ENCODE peak calls at places on chromosomes 2 and 18, in six cellular contexts. W, Y, N, A, T and D are unnamed samples.

GRCh38 chr2:6423944-6424343 is 441.8 kb downstream of the CMPK2 start:
- DNase-seq in W (peak), Y (no peak), N (no peak), A (no peak), T (no peak), D (no peak)

GRCh38 chr2:223923976-223924375 is 21.2 kb downstream of the WDFY1 start:
- DNase-seq in W (no peak), Y (no peak), N (no peak), A (no peak), T (no peak), D (no peak)

GRCh38 chr2:39514825-39515224 is 77.7 kb upstream of the MAP4K3 start:
- DNase-seq in W (no peak), Y (no peak), N (no peak), A (no peak), T (no peak), D (no peak)

GRCh38 chr18:26376106-26376505 is 149.9 kb downstream of the TAF4B start:
- DNase-seq in W (no peak), Y (no peak), N (no peak), A (no peak), T (no peak), D (no peak)

GRCh38 chr2:240593026-240593702 is 6.6 kb downstream of the CAPN10 start:
- DNase-seq in W (no peak), Y (no peak), N (no peak), A (no peak), T (peak), D (peak)

GRCh38 chr2:152421521-152422367 is 86.8 kb downstream of the FMNL2 start:
- DNase-seq in W (peak), Y (no peak), N (peak), A (peak), T (no peak), D (no peak)

GRCh38 chr18:5444269-5444668 is 99.5 kb downstream of the EPB41L3 start:
- DNase-seq in W (no peak), Y (no peak), N (no peak), A (no peak), T (no peak), D (no peak)

GRCh38 chr2:119718391-119719260 is 39.6 kb downstream of the TMEM177 start:
- DNase-seq in W (no peak), Y (no peak), N (no peak), A (no peak), T (no peak), D (no peak)

GRCh38 chr18:61735564-61736102 is 157.2 kb downstream of the RNF152 start:
- DNase-seq in W (no peak), Y (no peak), N (no peak), A (no peak), T (no peak), D (no peak)

GRCh38 chr2:109253216-109253615 is 124.2 kb downstream of the SH3RF3 start:
- DNase-seq in W (no peak), Y (no peak), N (no peak), A (no peak), T (no peak), D (no peak)

GRCh38 chr2:73238976-73239375 is 4.9 kb downstream of the CCT7 start:
- DNase-seq in W (no peak), Y (no peak), N (no peak), A (no peak), T (no peak), D (no peak)

GRCh38 chr2:10658041-10658913 is 31.5 kb downstream of the NOL10 start:
- DNase-seq in W (no peak), Y (no peak), N (peak), A (no peak), T (no peak), D (no peak)

GRCh38 chr18:75480487-75480886 is 53.0 kb upstream of the SMIM21 start:
- DNase-seq in W (no peak), Y (no peak), N (no peak), A (no peak), T (no peak), D (no peak)

GRCh38 chr2:214591359-214591758 is 180.5 kb downstream of the VWC2L start:
- DNase-seq in W (peak), Y (no peak), N (no peak), A (no peak), T (no peak), D (no peak)

GRCh38 chr2:170771049-170771937 is 1.1 kb downstream of the ERICH2 start:
- DNase-seq in W (peak), Y (no peak), N (no peak), A (no peak), T (no peak), D (no peak)

GRCh38 chr2:227191367-227191766 is 26.9 kb downstream of the COL4A3 start:
- DNase-seq in W (no peak), Y (no peak), N (no peak), A (no peak), T (no peak), D (no peak)

GRCh38 chr2:138780451-138780880 is 276 bp upstream of the NXPH2 start:
- DNase-seq in W (no peak), Y (no peak), N (no peak), A (no peak), T (no peak), D (no peak)

GRCh38 chr2:236743623-236744280 is 174.1 kb downstream of the ACKR3 start:
- DNase-seq in W (no peak), Y (no peak), N (peak), A (no peak), T (no peak), D (no peak)

GRCh38 chr2:102606353-102606752 is 13.0 kb upstream of the SLC9A2 start:
- DNase-seq in W (no peak), Y (no peak), N (peak), A (no peak), T (no peak), D (no peak)

GRCh38 chr2:30255466-30256408 is 24.4 kb downstream of the LBH start:
- DNase-seq in W (no peak), Y (no peak), N (no peak), A (no peak), T (no peak), D (no peak)

GRCh38 chr2:158598856-158599517 is 142.2 kb downstream of the PKP4 start:
- DNase-seq in W (no peak), Y (no peak), N (no peak), A (no peak), T (no peak), D (no peak)

GRCh38 chr18:7259482-7259881 is 28.6 kb downstream of the LRRC30 start:
- DNase-seq in W (no peak), Y (no peak), N (no peak), A (no peak), T (no peak), D (no peak)

GRCh38 chr2:21372654-21373053 is 248.9 kb downstream of the TDRD15 start:
- DNase-seq in W (peak), Y (no peak), N (no peak), A (no peak), T (no peak), D (no peak)

GRCh38 chr18:62862451-62862850 is 147.1 kb downstream of the PHLPP1 start:
- DNase-seq in W (peak), Y (no peak), N (no peak), A (no peak), T (no peak), D (no peak)

GRCh38 chr2:73031725-73032701 is 39.5 kb downstream of the SFXN5 start:
- DNase-seq in W (no peak), Y (no peak), N (no peak), A (no peak), T (no peak), D (no peak)

GRCh38 chr2:177397501-177398289 is 5.1 kb downstream of the AGPS start:
- DNase-seq in W (peak), Y (no peak), N (peak), A (no peak), T (peak), D (no peak)

GRCh38 chr2:30503692-30504076 is 56.6 kb downstream of the LCLAT1 start:
- DNase-seq in W (no peak), Y (no peak), N (no peak), A (no peak), T (no peak), D (no peak)

GRCh38 chr2:102558463-102558862 is 60.9 kb upstream of the SLC9A2 start:
- DNase-seq in W (peak), Y (no peak), N (no peak), A (no peak), T (no peak), D (no peak)

GRCh38 chr2:149651229-149651628 is 63.7 kb upstream of the MMADHC start:
- DNase-seq in W (no peak), Y (no peak), N (no peak), A (no peak), T (no peak), D (no peak)

GRCh38 chr18:55275042-55275897 is 312.7 kb downstream of the TCF4 start:
- DNase-seq in W (peak), Y (no peak), N (no peak), A (no peak), T (no peak), D (no peak)

GRCh38 chr2:15943378-15943851 is 3.1 kb downstream of the MYCN start:
- DNase-seq in W (peak), Y (no peak), N (no peak), A (no peak), T (no peak), D (no peak)

GRCh38 chr18:59927246-59927825 is 27.5 kb downstream of the PMAIP1 start:
- DNase-seq in W (no peak), Y (no peak), N (no peak), A (no peak), T (no peak), D (no peak)

GRCh38 chr2:130878316-130878715 is 41.6 kb downstream of the ARHGEF4 start:
- DNase-seq in W (no peak), Y (peak), N (no peak), A (no peak), T (no peak), D (no peak)

GRCh38 chr2:88841224-88841929 is 149.9 kb downstream of the RPIA start:
- DNase-seq in W (no peak), Y (no peak), N (no peak), A (no peak), T (no peak), D (no peak)
- TF ChIP-seq CTCF in W (no peak), Y (no peak), N (no peak), A (no peak), T (no peak), D (no peak)

DNA sequence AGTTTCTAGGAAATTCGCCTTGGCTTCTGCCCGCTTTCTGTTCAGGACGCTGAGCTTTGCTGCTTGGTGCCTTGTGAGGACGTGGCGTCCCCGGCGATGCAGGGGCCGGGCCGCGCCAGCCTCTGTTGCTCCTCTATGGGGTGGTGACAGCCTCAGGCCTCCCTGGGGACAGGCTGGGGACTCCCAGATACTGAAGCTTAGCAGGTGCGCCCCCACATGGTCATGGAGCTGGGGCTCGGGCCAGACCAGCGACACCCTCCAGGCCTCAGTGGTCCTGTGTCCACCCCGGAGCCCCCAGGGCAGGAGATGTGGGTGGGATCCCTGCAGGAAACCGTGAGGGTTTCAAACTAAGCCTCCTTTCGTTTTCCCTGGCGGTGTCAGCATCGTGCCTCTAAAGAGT is 29.2 kb downstream of the KCNG2 start:
- DNase-seq in W (no peak), Y (no peak), N (no peak), A (no peak), T (no peak), D (no peak)
- TF ChIP-seq CTCF in W (no peak), Y (no peak), N (no peak), A (no peak), T (no peak), D (no peak)

GRCh38 chr18:3653263-3653858 is 203.4 kb downstream of the TGIF1 start:
- DNase-seq in W (no peak), Y (no peak), N (no peak), A (no peak), T (no peak), D (no peak)

GRCh38 chr18:3653859-3654441 is 204.0 kb downstream of the TGIF1 start:
- DNase-seq in W (no peak), Y (no peak), N (no peak), A (peak), T (no peak), D (no peak)

GRCh38 chr18:3654442-3655253 is 204.7 kb downstream of the TGIF1 start:
- DNase-seq in W (no peak), Y (no peak), N (no peak), A (no peak), T (no peak), D (no peak)

GRCh38 chr18:3655254-3655554 is 205.2 kb downstream of the TGIF1 start:
- DNase-seq in W (no peak), Y (no peak), N (no peak), A (no peak), T (no peak), D (no peak)

DNA sequence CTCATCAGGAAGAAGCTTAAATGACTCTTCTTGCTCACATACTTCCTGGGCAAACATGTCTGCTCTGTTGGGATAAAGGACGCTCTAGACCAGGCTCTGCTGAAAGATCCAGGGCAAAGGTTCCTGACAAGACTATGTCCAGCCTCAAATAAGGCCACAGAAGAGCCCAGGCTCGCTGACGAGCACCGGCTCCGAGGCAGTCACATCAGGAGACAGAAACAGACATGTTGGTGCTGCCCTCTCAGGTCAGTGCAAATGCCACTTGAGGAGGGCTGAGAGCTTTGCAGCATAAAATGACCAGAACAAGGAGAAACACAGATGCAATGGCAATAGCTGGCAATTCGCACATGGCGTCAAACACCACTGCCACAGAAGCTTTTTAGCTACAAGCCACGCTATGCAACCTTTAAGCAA is 205.7 kb downstream of the TGIF1 start:
- DNase-seq in W (no peak), Y (no peak), N (no peak), A (no peak), T (no peak), D (no peak)
- TF ChIP-seq CTCF in W (no peak), Y (no peak), N (no peak), A (no peak), T (no peak), D (no peak)

GRCh38 chr2:190948671-190949070 is 65.3 kb downstream of the STAT1 start:
- DNase-seq in W (no peak), Y (no peak), N (no peak), A (no peak), T (no peak), D (no peak)

GRCh38 chr2:190947711-190948251 is 66.2 kb downstream of the STAT1 start:
- DNase-seq in W (peak), Y (no peak), N (peak), A (no peak), T (no peak), D (no peak)

GRCh38 chr2:190953257-190953656 is 60.7 kb downstream of the STAT1 start:
- DNase-seq in W (no peak), Y (no peak), N (no peak), A (no peak), T (no peak), D (no peak)

GRCh38 chr2:190947139-190947538 is 66.5 kb downstream of the GLS start:
- DNase-seq in W (no peak), Y (no peak), N (no peak), A (no peak), T (no peak), D (no peak)

GRCh38 chr2:190950566-190950991 is 63.4 kb downstream of the STAT1 start:
- DNase-seq in W (no peak), Y (no peak), N (no peak), A (no peak), T (no peak), D (no peak)
- TF ChIP-seq CTCF in W (no peak), Y (no peak), N (no peak), A (no peak), T (no peak), D (no peak)

DNA sequence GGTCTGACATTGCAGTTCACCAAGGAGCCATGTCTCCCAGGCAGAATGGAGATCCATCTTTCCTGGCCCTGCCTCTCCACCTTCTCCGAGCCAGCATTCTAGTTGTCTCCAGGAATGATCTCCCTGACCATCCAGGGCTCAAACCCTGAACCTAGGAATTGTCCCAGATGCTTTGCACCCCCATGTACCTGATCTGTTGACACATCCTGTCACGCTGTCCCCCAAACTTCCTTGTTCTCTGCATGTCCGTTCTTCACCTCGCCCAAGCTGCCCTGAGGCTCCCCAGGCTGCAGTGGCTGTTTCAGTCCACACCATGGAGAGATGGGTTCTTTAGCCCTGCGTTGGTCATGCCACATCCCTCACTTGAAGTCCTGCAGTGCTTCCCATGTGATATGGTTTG is 7.0 kb upstream of the MBP start:
- DNase-seq in W (no peak), Y (no peak), N (no peak), A (no peak), T (no peak), D (no peak)
- TF ChIP-seq CTCF in W (no peak), Y (no peak), N (no peak), A (no peak), T (no peak), D (no peak)